ENCODE peak calls at places on chromosomes 5 and 9, in eight cellular contexts. L, N, O, F, B, C, D and M are unnamed samples.

GRCh38 chr5:55540525-55540924 is 5.8 kb upstream of the PLPP1 start:
- DNase-seq in L (no peak), N (no peak), O (no peak), F (no peak), B (no peak), C (no peak), D (no peak), M (no peak)

GRCh38 chr9:136107953-136108647 is 10.6 kb downstream of the TMEM250 start:
- DNase-seq in L (no peak), N (peak), O (no peak), F (no peak), B (no peak), C (no peak), D (no peak), M (no peak)

GRCh38 chr5:65544473-65544872 is 18.5 kb downstream of the CENPK start:
- DNase-seq in L (no peak), N (no peak), O (no peak), F (no peak), B (no peak), C (no peak), D (no peak), M (no peak)

GRCh38 chr9:94443039-94443722 is 111.7 kb upstream of the PCAT7 start:
- DNase-seq in L (no peak), N (peak), O (peak), F (no peak), B (no peak), C (no peak), D (no peak), M (no peak)

GRCh38 chr9:37679649-37680402 is 29.1 kb downstream of the FRMPD1 start:
- DNase-seq in L (no peak), N (no peak), O (no peak), F (no peak), B (no peak), C (no peak), D (no peak), M (no peak)

GRCh38 chr9:133415107-133415506 is 2.7 kb downstream of the REXO4 start:
- DNase-seq in L (no peak), N (no peak), O (no peak), F (no peak), B (no peak), C (no peak), D (no peak), M (no peak)

GRCh38 chr5:4295663-4296339 is 700.2 kb downstream of the IRX1 start:
- DNase-seq in L (no peak), N (peak), O (peak), F (peak), B (no peak), C (no peak), D (no peak), M (no peak)

GRCh38 chr9:82208741-82209450 is 220.3 kb downstream of the SPATA31D1 start:
- DNase-seq in L (no peak), N (peak), O (no peak), F (no peak), B (no peak), C (peak), D (no peak), M (no peak)

GRCh38 chr9:81620009-81620405 is 69.3 kb downstream of the TLE1 start:
- DNase-seq in L (no peak), N (no peak), O (no peak), F (no peak), B (no peak), C (no peak), D (no peak), M (no peak)

GRCh38 chr5:12934722-12935121 is 1009.8 kb downstream of the DNAH5 start:
- DNase-seq in L (no peak), N (no peak), O (no peak), F (no peak), B (peak), C (no peak), D (no peak), M (peak)

GRCh38 chr5:151917931-151918330 is 6.7 kb downstream of the GLRA1 start:
- DNase-seq in L (no peak), N (no peak), O (no peak), F (no peak), B (no peak), C (no peak), D (no peak), M (no peak)

GRCh38 chr5:138179277-138179857 is 455 bp downstream of the KIF20A start:
- DNase-seq in L (no peak), N (peak), O (peak), F (no peak), B (no peak), C (no peak), D (no peak), M (no peak)

GRCh38 chr5:66967826-66968262 is 228.8 kb downstream of the CD180 start:
- DNase-seq in L (no peak), N (peak), O (no peak), F (no peak), B (no peak), C (peak), D (no peak), M (peak)

GRCh38 chr9:111041902-111042301 is 3.6 kb upstream of the LPAR1 start:
- DNase-seq in L (no peak), N (no peak), O (no peak), F (no peak), B (no peak), C (no peak), D (no peak), M (no peak)

GRCh38 chr9:137422668-137423000 is 328 bp downstream of the EXD3 start:
- DNase-seq in L (no peak), N (peak), O (peak), F (no peak), B (no peak), C (peak), D (no peak), M (no peak)

GRCh38 chr5:15009420-15009819 is 137.8 kb upstream of the ANKH start:
- DNase-seq in L (peak), N (peak), O (peak), F (peak), B (no peak), C (peak), D (no peak), M (peak)

GRCh38 chr9:89477811-89478583 is 19.9 kb downstream of the SEMA4D start:
- DNase-seq in L (peak), N (no peak), O (no peak), F (no peak), B (no peak), C (peak), D (no peak), M (peak)

GRCh38 chr5:174323878-174324281 is 278.4 kb downstream of the NSG2 start:
- DNase-seq in L (peak), N (peak), O (peak), F (no peak), B (no peak), C (peak), D (no peak), M (no peak)

GRCh38 chr9:112274600-112274999 is 58.8 kb downstream of the PTBP3 start:
- DNase-seq in L (no peak), N (no peak), O (no peak), F (no peak), B (no peak), C (no peak), D (no peak), M (no peak)

GRCh38 chr9:80061940-80062339 is 490.2 kb downstream of the TLE4 start:
- DNase-seq in L (peak), N (peak), O (peak), F (no peak), B (no peak), C (peak), D (no peak), M (peak)

GRCh38 chr5:114418546-114419388 is 56.9 kb downstream of the KCNN2 start:
- DNase-seq in L (no peak), N (no peak), O (no peak), F (no peak), B (no peak), C (no peak), D (no peak), M (no peak)

GRCh38 chr5:66558562-66558961 is 37.6 kb upstream of the MAST4 start:
- DNase-seq in L (no peak), N (no peak), O (no peak), F (no peak), B (no peak), C (peak), D (no peak), M (no peak)

GRCh38 chr5:82422751-82423181 is 144.6 kb upstream of the RPS23 start:
- DNase-seq in L (peak), N (peak), O (no peak), F (no peak), B (no peak), C (peak), D (no peak), M (no peak)

GRCh38 chr5:88660326-88660946 is 222.5 kb downstream of the MEF2C start:
- DNase-seq in L (no peak), N (peak), O (no peak), F (no peak), B (no peak), C (peak), D (no peak), M (no peak)

GRCh38 chr9:70418822-70419545 is 4.5 kb upstream of the KLF9 start:
- DNase-seq in L (peak), N (peak), O (peak), F (peak), B (peak), C (peak), D (peak), M (peak)

GRCh38 chr5:135426102-135427082 is 20.8 kb downstream of the DCANP1 start:
- DNase-seq in L (peak), N (peak), O (peak), F (no peak), B (no peak), C (peak), D (no peak), M (no peak)

GRCh38 chr5:61964199-61964598 is 341.8 kb upstream of the KIF2A start:
- DNase-seq in L (no peak), N (peak), O (peak), F (no peak), B (no peak), C (no peak), D (no peak), M (no peak)

GRCh38 chr9:18253950-18254349 is 220.0 kb upstream of the ADAMTSL1 start:
- DNase-seq in L (no peak), N (no peak), O (peak), F (no peak), B (no peak), C (no peak), D (no peak), M (no peak)

GRCh38 chr5:13251623-13252367 is 692.7 kb downstream of the DNAH5 start:
- DNase-seq in L (peak), N (peak), O (peak), F (no peak), B (no peak), C (no peak), D (no peak), M (peak)

GRCh38 chr5:163659568-163659902 is 154.1 kb downstream of the MAT2B start:
- DNase-seq in L (no peak), N (no peak), O (no peak), F (no peak), B (no peak), C (no peak), D (no peak), M (no peak)

GRCh38 chr9:29966247-29966646 is 2393.0 kb upstream of the C9orf72 start:
- DNase-seq in L (no peak), N (no peak), O (peak), F (no peak), B (no peak), C (no peak), D (no peak), M (no peak)

GRCh38 chr9:5041390-5042115 is 56.5 kb downstream of the JAK2 start:
- DNase-seq in L (no peak), N (no peak), O (no peak), F (no peak), B (no peak), C (no peak), D (no peak), M (no peak)

GRCh38 chr5:74122175-74122574 is 496.2 kb downstream of the ARHGEF28 start:
- DNase-seq in L (no peak), N (no peak), O (no peak), F (no peak), B (no peak), C (no peak), D (no peak), M (no peak)

GRCh38 chr5:62603934-62604333 is 25.3 kb downstream of the LRRC70 start:
- DNase-seq in L (no peak), N (no peak), O (no peak), F (no peak), B (no peak), C (no peak), D (no peak), M (no peak)

GRCh38 chr5:82234880-82235279 is 43.3 kb downstream of the RPS23 start:
- DNase-seq in L (no peak), N (no peak), O (no peak), F (no peak), B (no peak), C (no peak), D (no peak), M (no peak)

GRCh38 chr5:174610968-174611367 is 113.4 kb upstream of the MSX2 start:
- DNase-seq in L (peak), N (peak), O (no peak), F (no peak), B (no peak), C (peak), D (no peak), M (peak)

GRCh38 chr5:77569409-77569808 is 69.1 kb downstream of the OTP start:
- DNase-seq in L (no peak), N (no peak), O (no peak), F (no peak), B (no peak), C (peak), D (no peak), M (no peak)